ENCODE peak calls at places on chromosomes 1 and 21, in seven cellular contexts. E, O, J, G, C, R and D are unnamed samples.

GRCh38 chr1:180179162-180179957 is 24.7 kb downstream of the QSOX1 start:
- DNase-seq in J (no peak), C (no peak), E (no peak), O (no peak), R (no peak), G (no peak), D (no peak)

GRCh38 chr1:154776339-154776605 is 93.8 kb downstream of the KCNN3 start:
- DNase-seq in G (no peak), C (no peak), J (no peak), R (no peak), E (no peak), O (no peak), D (no peak)

GRCh38 chr21:45036630-45037029 is 37.8 kb upstream of the ADARB1 start:
- DNase-seq in E (no peak), R (no peak), C (no peak), O (no peak), J (no peak), G (no peak), D (no peak)

GRCh38 chr1:13779930-13780329 is 79.9 kb downstream of the PRDM2 start:
- DNase-seq in G (peak; percentile 51), R (no peak), C (no peak), E (no peak), J (no peak), O (no peak), D (no peak)

GRCh38 chr1:26814377-26814776 is 12.1 kb upstream of the ZDHHC18 start:
- DNase-seq in E (no peak), C (no peak), G (no peak), J (no peak), O (no peak), R (no peak), D (no peak)

GRCh38 chr1:93033029-93033428 is 46.1 kb upstream of the MTF2 start:
- DNase-seq in E (no peak), R (no peak), J (no peak), O (no peak), G (no peak), C (peak; percentile 43), D (peak; percentile 84)

GRCh38 chr1:199073166-199073565 is 434.3 kb downstream of the PTPRC start:
- DNase-seq in C (no peak), O (no peak), R (no peak), G (no peak), J (no peak), E (no peak), D (no peak)

GRCh38 chr1:6475381-6476133 is 9.6 kb upstream of the TNFRSF25 start:
- DNase-seq in C (peak; percentile 62), G (no peak), E (peak; percentile 76), O (no peak), R (peak; percentile 61), J (peak; percentile 65), D (peak; percentile 73)

GRCh38 chr21:35258521-35258920 is 209.4 kb upstream of the RUNX1 start:
- DNase-seq in C (no peak), G (no peak), R (no peak), O (no peak), J (no peak), E (no peak), D (no peak)

GRCh38 chr1:28898267-28898955 is 16.0 kb upstream of the EPB41 start:
- DNase-seq in R (no peak), C (peak; percentile 10), J (no peak), O (no peak), G (no peak), E (no peak), D (peak; percentile 83)

GRCh38 chr21:39523398-39523797 is 71.6 kb downstream of the SH3BGR start:
- DNase-seq in G (no peak), O (peak; percentile 36), R (no peak), C (no peak), J (no peak), E (no peak), D (no peak)

GRCh38 chr1:235597867-235598553 is 51.6 kb downstream of the GNG4 start:
- DNase-seq in G (peak; percentile 55), R (no peak), O (no peak), E (no peak), J (no peak), C (peak; percentile 36), D (peak; percentile 71)

GRCh38 chr1:9753121-9753531 is 70.6 kb downstream of the CLSTN1 start:
- DNase-seq in R (no peak), C (no peak), G (peak; percentile 84), O (peak; percentile 38), E (no peak), J (no peak), D (no peak)

GRCh38 chr1:36084502-36085115 is 715 bp downstream of the TEKT2 start:
- DNase-seq in R (no peak), J (no peak), O (no peak), E (no peak), C (peak; percentile 73), G (no peak), D (no peak)

GRCh38 chr1:203278087-203278884 is 27.0 kb upstream of the BTG2 start:
- DNase-seq in C (peak; percentile 89), O (peak; percentile 96), R (no peak), G (peak; percentile 69), E (peak; percentile 91), J (peak; percentile 42), D (peak; percentile 79)